ENCODE peak calls at places on chromosome 11, in seven cellular contexts. T is iris pigment epithelial cell; Q is B cell; E is activated gamma-delta T cell treated with anti-CD3 and anti-CD28 coated beads, Interleukin-2, amount 50 U/mL, for 16 hours; F is uterus; A is cardiac septum; I is NCI-H774. D is an unnamed sample.

GRCh38 chr11:110716361-110716760 is 4.1 kb upstream of the ARHGAP20 start:
- DNase-seq in T (peak), Q (no peak), E (no peak), F (no peak), A (no peak), I (no peak), D (no peak)

GRCh38 chr11:73907191-73907590 is 30.4 kb downstream of the PAAF1 start:
- DNase-seq in T (peak), Q (no peak), E (no peak), F (no peak), A (peak), I (no peak), D (no peak)

GRCh38 chr11:67347964-67348749 is 5.2 kb downstream of the POLD4 start:
- DNase-seq in T (peak), Q (no peak), E (no peak), F (no peak), A (no peak), I (no peak), D (no peak)

GRCh38 chr11:9138612-9139579 is 47.5 kb upstream of the SCUBE2 start:
- DNase-seq in T (peak), Q (no peak), E (no peak), F (no peak), A (no peak), I (peak), D (no peak)

GRCh38 chr11:18379201-18379600 is 15.2 kb upstream of the LDHA start:
- DNase-seq in T (no peak), Q (no peak), E (no peak), F (no peak), A (no peak), I (no peak), D (no peak)

GRCh38 chr11:75516886-75517285 is 8.9 kb downstream of the GDPD5 start:
- DNase-seq in T (no peak), Q (no peak), E (no peak), F (no peak), A (no peak), I (no peak), D (no peak)

GRCh38 chr11:16897460-16898061 is 116.7 kb downstream of the PLEKHA7 start:
- DNase-seq in T (no peak), Q (no peak), E (no peak), F (no peak), A (no peak), I (peak), D (no peak)

GRCh38 chr11:4202749-4203148 is 108.2 kb downstream of the RRM1 start:
- DNase-seq in T (no peak), Q (no peak), E (no peak), F (no peak), A (no peak), I (no peak), D (no peak)

GRCh38 chr11:92846542-92847125 is 122.8 kb upstream of the MTNR1B start:
- DNase-seq in T (no peak), Q (no peak), E (no peak), F (no peak), A (no peak), I (no peak), D (no peak)

GRCh38 chr11:83717551-83717950 is 431.4 kb upstream of the CCDC90B start:
- DNase-seq in T (peak), Q (no peak), E (no peak), F (no peak), A (no peak), I (no peak), D (no peak)

GRCh38 chr11:67666303-67666645 is 8.1 kb downstream of the ALDH3B2 start:
- DNase-seq in T (no peak), Q (no peak), E (no peak), F (no peak), A (no peak), I (no peak), D (no peak)

GRCh38 chr11:116501728-116502127 is 271.1 kb downstream of the BUD13 start:
- DNase-seq in T (no peak), Q (no peak), E (no peak), F (no peak), A (peak), I (no peak), D (no peak)

GRCh38 chr11:77111946-77112345 is 9.3 kb downstream of the OMP start:
- DNase-seq in T (no peak), Q (no peak), E (no peak), F (no peak), A (no peak), I (no peak), D (no peak)

GRCh38 chr11:104136861-104137260 is 27.1 kb downstream of the PDGFD start:
- DNase-seq in T (no peak), Q (no peak), E (no peak), F (no peak), A (no peak), I (no peak), D (no peak)

GRCh38 chr11:100830295-100830694 is 143.2 kb downstream of the ARHGAP42 start:
- DNase-seq in T (peak), Q (no peak), E (no peak), F (no peak), A (no peak), I (no peak), D (no peak)

GRCh38 chr11:113764522-113764921 is 9.0 kb downstream of the ZW10 start:
- DNase-seq in T (no peak), Q (no peak), E (no peak), F (no peak), A (no peak), I (no peak), D (no peak)

GRCh38 chr11:31912808-31913207 is 101.7 kb upstream of the PAX6 start:
- DNase-seq in T (no peak), Q (no peak), E (no peak), F (no peak), A (no peak), I (no peak), D (no peak)

GRCh38 chr11:22635689-22636088 is 10.1 kb upstream of the FANCF start:
- DNase-seq in T (no peak), Q (no peak), E (no peak), F (no peak), A (no peak), I (no peak), D (no peak)

GRCh38 chr11:119608781-119609180 is 120.2 kb downstream of the NECTIN1 start:
- DNase-seq in T (no peak), Q (no peak), E (no peak), F (no peak), A (no peak), I (no peak), D (no peak)

GRCh38 chr11:116798368-116798767 is 6.7 kb upstream of the APOA5 start:
- DNase-seq in T (no peak), Q (no peak), E (no peak), F (no peak), A (no peak), I (no peak), D (no peak)

GRCh38 chr11:112345166-112345565 is 84.5 kb upstream of the PLET1 start:
- DNase-seq in T (no peak), Q (no peak), E (no peak), F (no peak), A (no peak), I (no peak), D (no peak)

GRCh38 chr11:35313066-35313765 is 106.1 kb downstream of the SLC1A2 start:
- DNase-seq in T (no peak), Q (peak), E (no peak), F (no peak), A (no peak), I (no peak), D (no peak)

D was measured in coronary artery.